ENCODE peak calls at places on chromosomes 4 and X, in four cellular contexts. A, R, H and G are unnamed samples.

GRCh38 chrX:23548164-23548563 is 119.1 kb upstream of the PRDX4 start:
- DNase-seq in A (no peak), R (no peak), H (no peak), G (no peak)

GRCh38 chr4:38237139-38237538 is 276.9 kb downstream of the PTTG2 start:
- DNase-seq in A (peak; percentile 89), R (no peak), H (no peak), G (no peak)

GRCh38 chr4:5101571-5101970 is 50.3 kb downstream of the STK32B start:
- DNase-seq in A (no peak), R (no peak), H (no peak), G (no peak)

GRCh38 chr4:175905939-175906338 is 93.9 kb upstream of the GPM6A start:
- DNase-seq in A (no peak), R (no peak), H (no peak), G (no peak)

GRCh38 chr4:112284662-112285411 is 867 bp downstream of the TIFA start:
- DNase-seq in A (peak; percentile 69), R (no peak), H (no peak), G (peak; percentile 46)

GRCh38 chr4:115489284-115489683 is 375.9 kb upstream of the NDST4 start:
- DNase-seq in A (no peak), R (no peak), H (no peak), G (peak; percentile 4)

GRCh38 chrX:17553451-17553850 is 178.5 kb downstream of the NHS start:
- DNase-seq in A (peak; percentile 85), R (no peak), H (no peak), G (no peak)

GRCh38 chr4:121070696-121071639 is 1.4 kb downstream of the NDNF start:
- DNase-seq in A (peak; percentile 13), R (no peak), H (no peak), G (peak; percentile 79)

GRCh38 chr4:32884198-32884597 is 2164.0 kb downstream of the PCDH7 start:
- DNase-seq in A (no peak), R (no peak), H (no peak), G (no peak)

GRCh38 chrX:7090506-7091095 is 56.9 kb upstream of the STS start:
- DNase-seq in A (peak; percentile 28), R (no peak), H (no peak), G (no peak)

GRCh38 chr4:112648263-112649054 is 11.5 kb downstream of the LARP7 start:
- DNase-seq in A (no peak), R (no peak), H (no peak), G (no peak)

GRCh38 chrX:150007356-150007755 is 69.1 kb upstream of the EOLA2 start:
- DNase-seq in A (peak; percentile 43), R (no peak), H (no peak), G (no peak)

GRCh38 chr4:138308421-138308820 is 66.3 kb upstream of the SLC7A11 start:
- DNase-seq in A (peak; percentile 3), R (no peak), H (no peak), G (peak; percentile 32)

GRCh38 chr4:128310266-128310697 is 22.7 kb upstream of the PGRMC2 start:
- DNase-seq in A (no peak), R (no peak), H (no peak), G (peak; percentile 88)

GRCh38 chr4:140944539-140944938 is 188.4 kb upstream of the TBC1D9 start:
- DNase-seq in A (no peak), R (no peak), H (no peak), G (no peak)

GRCh38 chrX:107667426-107667825 is 39.1 kb downstream of the PRPS1 start:
- DNase-seq in A (no peak), R (no peak), H (no peak), G (no peak)

GRCh38 chr4:83149885-83150562 is 35.5 kb upstream of the PLAC8 start:
- DNase-seq in A (no peak), R (no peak), H (no peak), G (no peak)

GRCh38 chrX:18755651-18756050 is 48.2 kb downstream of the PPEF1 start:
- DNase-seq in A (peak; percentile 28), R (no peak), H (no peak), G (no peak)

GRCh38 chrX:109848451-109849050 is 115.5 kb upstream of the ACSL4 start:
- DNase-seq in A (peak; percentile 3), R (no peak), H (no peak), G (no peak)

GRCh38 chrX:150438165-150438564 is 75.0 kb downstream of the MAMLD1 start:
- DNase-seq in A (no peak), R (no peak), H (no peak), G (no peak)

GRCh38 chr4:159047478-159048165 is 55.3 kb upstream of the RAPGEF2 start:
- DNase-seq in A (peak; percentile 19), R (no peak), H (no peak), G (no peak)

GRCh38 chrX:2819345-2820130 is 9.2 kb upstream of the GYG2 start:
- DNase-seq in A (peak; percentile 20), R (no peak), H (no peak), G (peak; percentile 38)

GRCh38 chr4:88841635-88842034 is 144.0 kb upstream of the NAP1L5 start:
- DNase-seq in A (no peak), R (no peak), H (no peak), G (no peak)

GRCh38 chr4:133711817-133712216 is 489.8 kb downstream of the PABPC4L start:
- DNase-seq in A (no peak), R (no peak), H (no peak), G (peak; percentile 3)

GRCh38 chrX:45824471-45824870 is 623.8 kb upstream of the DIPK2B start:
- DNase-seq in A (peak; percentile 92), R (no peak), H (no peak), G (peak; percentile 30)

GRCh38 chrX:104972737-104973136 is 247.8 kb downstream of the TEX13A start:
- DNase-seq in A (no peak), R (no peak), H (no peak), G (no peak)

GRCh38 chr4:42761804-42762203 is 104.9 kb upstream of the ATP8A1 start:
- DNase-seq in A (no peak), R (no peak), H (no peak), G (no peak)

GRCh38 chrX:40146471-40147398 is 49.0 kb upstream of the BCOR start:
- DNase-seq in A (no peak), R (no peak), H (no peak), G (peak; percentile 50)

GRCh38 chr4:69617083-69617694 is 22.3 kb downstream of the UGT2A2 start:
- DNase-seq in A (peak; percentile 31), R (no peak), H (no peak), G (peak; percentile 71)

GRCh38 chr4:41507292-41507933 is 30.5 kb upstream of the LIMCH1 start:
- DNase-seq in A (no peak), R (no peak), H (no peak), G (peak; percentile 31)

GRCh38 chr4:64774626-64775025 is 365.4 kb upstream of the TECRL start:
- DNase-seq in A (no peak), R (no peak), H (no peak), G (no peak)